ENCODE peak calls at places on chromosomes 16 and 17, in five cellular contexts. X is HTR-8/SVneo, O is fibroblast of the conjunctiva, J is iPS DF 19.7, K is GM12891. Z is an unnamed sample.
A peak's percentile ranks its signal among the peaks of the same experiment; 100 is the strongest.

GRCh38 chr17:66002807-66003206 is 189.1 kb downstream of the CEP112 start:
- DNase-seq in X (no peak), O (no peak), J (no peak), K (no peak), Z (no peak)

GRCh38 chr17:49516190-49516589 is 21.1 kb downstream of the NGFR start:
- DNase-seq in X (no peak), O (no peak), J (no peak), K (no peak), Z (no peak)

GRCh38 chr17:48559609-48560451 is 14.9 kb upstream of the HOXB2 start:
- DNase-seq in X (no peak), O (no peak), J (no peak), K (no peak), Z (no peak)

GRCh38 chr17:79991924-79992656 is 43.6 kb downstream of the TBC1D16 start:
- DNase-seq in X (no peak), O (no peak), J (no peak), K (no peak), Z (no peak)

GRCh38 chr17:48593840-48594411 is 347 bp upstream of the HOXB5 start:
- DNase-seq in X (peak; percentile 86), O (peak; percentile 18), J (no peak), K (peak; percentile 87), Z (no peak)

GRCh38 chr17:71412803-71413202 is 708.0 kb upstream of the SOX9 start:
- DNase-seq in X (peak; percentile 74), O (peak; percentile 94), J (no peak), K (no peak), Z (peak; percentile 93)

GRCh38 chr17:1180434-1180742 is 607 bp upstream of the ABR start:
- DNase-seq in X (no peak), O (no peak), J (no peak), K (no peak), Z (no peak)

GRCh38 chr16:88076211-88076931 is 125.1 kb downstream of the BANP start:
- DNase-seq in X (no peak), O (no peak), J (no peak), K (no peak), Z (no peak)

GRCh38 chr17:17899486-17899885 is 62.7 kb upstream of the SREBF1 start:
- DNase-seq in X (no peak), O (no peak), J (no peak), K (no peak), Z (no peak)

GRCh38 chr17:46726106-46726670 is 92.3 kb downstream of the WNT3 start:
- DNase-seq in X (no peak), O (no peak), J (no peak), K (no peak), Z (no peak)

GRCh38 chr17:50266384-50267073 is 7.7 kb upstream of the TMEM92 start:
- DNase-seq in X (peak; percentile 81), O (peak; percentile 80), J (no peak), K (no peak), Z (no peak)

GRCh38 chr17:1379930-1380313 is 20.1 kb downstream of the YWHAE start:
- DNase-seq in X (no peak), O (no peak), J (no peak), K (no peak), Z (no peak)

GRCh38 chr17:74943808-74944522 is 8.3 kb downstream of the OTOP3 start:
- DNase-seq in X (no peak), O (no peak), J (no peak), K (no peak), Z (no peak)

GRCh38 chr17:38453951-38454421 is 25.7 kb downstream of the ARHGAP23 start:
- DNase-seq in X (peak; percentile 59), O (no peak), J (no peak), K (no peak), Z (no peak)